ENCODE peak calls at places on chromosomes 2 and 18, in six cellular contexts. One of them, this sample, is unnamed.

GRCh38 chr2:9652267-9652666 is 21.5 kb upstream of the YWHAQ start:
- DNase-seq in body of pancreas: no peak
- DNase-seq in cardiac muscle cell: no peak
- DNase-seq in transverse colon: no peak
- DNase-seq in mucosa of descending colon: no peak
- DNase-seq in glutamatergic neuron: no peak
- DNase-seq in this sample: no peak

GRCh38 chr2:180125245-180125962 is 118.3 kb upstream of the CWC22 start:
- DNase-seq in mucosa of descending colon: peak; percentile 36
- DNase-seq in transverse colon: peak; percentile 57
- DNase-seq in cardiac muscle cell: peak; percentile 89
- DNase-seq in glutamatergic neuron: peak; percentile 54
- DNase-seq in body of pancreas: peak; percentile 65
- DNase-seq in this sample: peak; percentile 53

GRCh38 chr2:1721706-1722483 is 22.4 kb downstream of the PXDN start:
- DNase-seq in body of pancreas: no peak
- DNase-seq in glutamatergic neuron: no peak
- DNase-seq in mucosa of descending colon: no peak
- DNase-seq in cardiac muscle cell: no peak
- DNase-seq in transverse colon: no peak
- DNase-seq in this sample: no peak

GRCh38 chr18:26327062-26327461 is 100.8 kb downstream of the TAF4B start:
- DNase-seq in cardiac muscle cell: no peak
- DNase-seq in glutamatergic neuron: no peak
- DNase-seq in mucosa of descending colon: no peak
- DNase-seq in transverse colon: no peak
- DNase-seq in body of pancreas: no peak
- DNase-seq in this sample: no peak

GRCh38 chr2:232276739-232277313 is 101.7 kb upstream of the ALPP start:
- DNase-seq in mucosa of descending colon: no peak
- DNase-seq in body of pancreas: no peak
- DNase-seq in glutamatergic neuron: no peak
- DNase-seq in transverse colon: no peak
- DNase-seq in cardiac muscle cell: no peak
- DNase-seq in this sample: no peak

GRCh38 chr2:73999881-74000597 is 15.3 kb downstream of the TET3 start:
- DNase-seq in body of pancreas: no peak
- DNase-seq in mucosa of descending colon: peak; percentile 53
- DNase-seq in cardiac muscle cell: no peak
- DNase-seq in transverse colon: peak; percentile 44
- DNase-seq in glutamatergic neuron: no peak
- DNase-seq in this sample: peak; percentile 61

GRCh38 chr2:146317959-146318358 is 1526.9 kb upstream of the ACVR2A start:
- DNase-seq in transverse colon: no peak
- DNase-seq in body of pancreas: no peak
- DNase-seq in glutamatergic neuron: no peak
- DNase-seq in mucosa of descending colon: no peak
- DNase-seq in cardiac muscle cell: no peak
- DNase-seq in this sample: no peak

GRCh38 chr2:3522851-3523481 is 3.6 kb upstream of the ADI1 start:
- DNase-seq in cardiac muscle cell: no peak
- DNase-seq in transverse colon: peak; percentile 27
- DNase-seq in body of pancreas: peak; percentile 44
- DNase-seq in glutamatergic neuron: no peak
- DNase-seq in mucosa of descending colon: no peak
- DNase-seq in this sample: no peak

GRCh38 chr2:20076757-20077156 is 25.3 kb upstream of the LAPTM4A start:
- DNase-seq in mucosa of descending colon: no peak
- DNase-seq in glutamatergic neuron: no peak
- DNase-seq in body of pancreas: no peak
- DNase-seq in transverse colon: no peak
- DNase-seq in cardiac muscle cell: no peak
- DNase-seq in this sample: no peak

GRCh38 chr18:23226386-23226785 is 91.1 kb downstream of the CABLES1 start:
- DNase-seq in transverse colon: no peak
- DNase-seq in mucosa of descending colon: no peak
- DNase-seq in glutamatergic neuron: no peak
- DNase-seq in body of pancreas: no peak
- DNase-seq in cardiac muscle cell: no peak
- DNase-seq in this sample: no peak
- TF ChIP-seq CTCF in transverse colon: no peak
- TF ChIP-seq CTCF in mucosa of descending colon: no peak
- TF ChIP-seq CTCF in glutamatergic neuron: no peak
- TF ChIP-seq CTCF in body of pancreas: no peak
- TF ChIP-seq CTCF in cardiac muscle cell: no peak
- TF ChIP-seq CTCF in this sample: no peak

GRCh38 chr2:102499558-102499957 is 26.5 kb downstream of the SLC9A4 start:
- DNase-seq in body of pancreas: no peak
- DNase-seq in cardiac muscle cell: no peak
- DNase-seq in glutamatergic neuron: no peak
- DNase-seq in mucosa of descending colon: no peak
- DNase-seq in transverse colon: no peak
- DNase-seq in this sample: no peak
- TF ChIP-seq CTCF in body of pancreas: no peak
- TF ChIP-seq CTCF in cardiac muscle cell: no peak
- TF ChIP-seq CTCF in glutamatergic neuron: no peak
- TF ChIP-seq CTCF in mucosa of descending colon: no peak
- TF ChIP-seq CTCF in transverse colon: no peak
- TF ChIP-seq CTCF in this sample: no peak

GRCh38 chr2:231003186-231003585 is 7.3 kb downstream of the SPATA3 start:
- DNase-seq in body of pancreas: no peak
- DNase-seq in mucosa of descending colon: no peak
- DNase-seq in transverse colon: no peak
- DNase-seq in glutamatergic neuron: no peak
- DNase-seq in cardiac muscle cell: no peak
- DNase-seq in this sample: no peak

GRCh38 chr2:231011526-231011925 is 15.6 kb downstream of the SPATA3 start:
- DNase-seq in glutamatergic neuron: no peak
- DNase-seq in mucosa of descending colon: no peak
- DNase-seq in transverse colon: no peak
- DNase-seq in cardiac muscle cell: no peak
- DNase-seq in body of pancreas: no peak
- DNase-seq in this sample: no peak

GRCh38 chr2:231008131-231008530 is 12.2 kb downstream of the SPATA3 start:
- DNase-seq in glutamatergic neuron: no peak
- DNase-seq in transverse colon: no peak
- DNase-seq in body of pancreas: no peak
- DNase-seq in cardiac muscle cell: no peak
- DNase-seq in mucosa of descending colon: no peak
- DNase-seq in this sample: no peak

GRCh38 chr2:231010201-231010730 is 14.3 kb downstream of the SPATA3 start:
- DNase-seq in mucosa of descending colon: no peak
- DNase-seq in transverse colon: no peak
- DNase-seq in glutamatergic neuron: no peak
- DNase-seq in cardiac muscle cell: no peak
- DNase-seq in body of pancreas: no peak
- DNase-seq in this sample: no peak

DNA sequence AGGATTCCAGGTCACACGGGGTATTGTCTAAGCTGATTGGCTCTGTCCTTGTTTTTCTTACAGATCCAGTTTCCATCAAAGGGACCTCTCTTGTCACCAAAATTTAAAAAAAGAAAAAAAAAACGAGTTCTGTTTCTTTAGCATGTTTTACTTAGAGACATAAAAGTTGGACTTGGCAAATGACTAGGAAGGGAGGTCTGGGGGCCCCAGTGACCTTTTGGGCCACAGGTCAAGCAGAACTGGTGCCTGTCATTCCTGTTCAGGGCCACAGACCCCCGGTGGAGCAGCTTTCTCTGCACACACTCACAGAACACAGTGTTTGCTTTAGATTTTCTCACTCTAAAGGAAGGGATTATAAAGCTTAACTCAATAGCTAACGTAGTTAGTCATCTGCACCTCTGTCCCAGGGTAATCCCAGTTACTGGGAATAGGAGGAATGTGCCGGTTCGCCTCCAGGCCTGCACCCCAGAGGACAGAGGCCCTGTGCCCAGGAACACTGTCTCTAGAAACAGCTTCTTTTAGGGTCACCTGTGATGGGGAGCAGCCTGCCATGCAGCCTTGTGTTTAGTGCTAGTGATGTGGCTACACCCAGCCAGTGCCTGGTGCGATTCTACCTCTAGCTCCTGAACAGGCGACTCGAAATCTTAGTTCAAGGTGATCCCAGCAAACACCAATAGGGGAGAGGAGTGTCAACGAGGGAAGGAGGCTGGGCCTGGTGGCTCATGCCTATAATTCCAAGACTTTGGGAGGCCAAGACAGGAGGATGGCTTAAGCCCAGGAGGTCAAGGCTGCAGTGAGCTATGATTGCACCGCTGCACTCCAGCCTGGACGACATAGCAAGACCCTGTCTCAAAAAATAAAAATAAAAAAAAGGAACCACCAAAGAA is 11.5 kb downstream of the SPATA3 start:
- DNase-seq in body of pancreas: no peak
- DNase-seq in mucosa of descending colon: no peak
- DNase-seq in cardiac muscle cell: no peak
- DNase-seq in transverse colon: no peak
- DNase-seq in glutamatergic neuron: no peak
- DNase-seq in this sample: no peak
- TF ChIP-seq CTCF in body of pancreas: no peak
- TF ChIP-seq CTCF in mucosa of descending colon: no peak
- TF ChIP-seq CTCF in cardiac muscle cell: no peak
- TF ChIP-seq CTCF in transverse colon: no peak
- TF ChIP-seq CTCF in glutamatergic neuron: no peak
- TF ChIP-seq CTCF in this sample: no peak

GRCh38 chr18:21187886-21188285 is 54.1 kb upstream of the GREB1L start:
- DNase-seq in transverse colon: no peak
- DNase-seq in cardiac muscle cell: no peak
- DNase-seq in glutamatergic neuron: no peak
- DNase-seq in body of pancreas: no peak
- DNase-seq in mucosa of descending colon: no peak
- DNase-seq in this sample: no peak

GRCh38 chr18:21196426-21196825 is 45.6 kb upstream of the GREB1L start:
- DNase-seq in mucosa of descending colon: no peak
- DNase-seq in transverse colon: no peak
- DNase-seq in glutamatergic neuron: no peak
- DNase-seq in cardiac muscle cell: no peak
- DNase-seq in body of pancreas: no peak
- DNase-seq in this sample: no peak

GRCh38 chr18:21192308-21192624 is 49.8 kb upstream of the GREB1L start:
- DNase-seq in transverse colon: no peak
- DNase-seq in glutamatergic neuron: no peak
- DNase-seq in cardiac muscle cell: no peak
- DNase-seq in mucosa of descending colon: no peak
- DNase-seq in body of pancreas: no peak
- DNase-seq in this sample: no peak

GRCh38 chr18:21194871-21195771 is 46.9 kb upstream of the GREB1L start:
- DNase-seq in glutamatergic neuron: no peak
- DNase-seq in mucosa of descending colon: no peak
- DNase-seq in body of pancreas: no peak
- DNase-seq in cardiac muscle cell: peak; percentile 56
- DNase-seq in transverse colon: no peak
- DNase-seq in this sample: no peak

DNA sequence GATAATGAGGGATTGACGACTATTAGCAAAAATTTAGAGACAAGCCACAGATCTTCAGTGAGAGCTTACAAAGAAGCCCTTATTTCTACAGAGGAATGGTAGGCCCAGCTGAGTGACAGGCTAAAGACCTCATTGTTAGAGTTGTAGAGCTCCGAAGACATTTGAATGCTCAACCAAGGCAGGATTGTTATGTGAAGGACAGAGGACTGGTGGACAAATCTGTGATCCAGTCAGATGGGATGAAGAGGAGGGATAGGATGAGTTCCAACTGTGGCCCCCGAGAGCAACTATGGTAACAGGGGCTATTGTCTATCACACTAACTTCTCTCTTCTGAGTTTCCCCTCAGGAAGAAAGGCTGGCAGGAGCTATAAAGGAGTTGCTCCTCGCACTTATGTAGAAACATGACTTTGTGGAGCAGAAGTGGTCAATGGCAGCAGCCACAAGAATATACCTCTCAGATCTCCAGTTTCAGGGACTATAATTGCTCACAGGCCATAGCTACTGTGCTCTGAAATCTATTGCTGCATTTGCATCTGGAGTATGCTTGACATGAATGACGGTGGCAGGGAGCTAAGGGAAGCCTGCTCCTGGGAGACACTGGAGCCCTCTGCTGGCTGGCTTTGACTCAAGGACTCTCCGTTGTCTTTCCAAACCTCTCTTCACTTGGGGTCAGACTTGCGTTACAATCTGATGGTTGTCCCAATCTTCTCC is 50.3 kb upstream of the GREB1L start:
- DNase-seq in body of pancreas: peak; percentile 30
- DNase-seq in mucosa of descending colon: peak; percentile 37
- DNase-seq in cardiac muscle cell: peak; percentile 81
- DNase-seq in transverse colon: peak; percentile 39
- DNase-seq in glutamatergic neuron: peak; percentile 80
- DNase-seq in this sample: peak; percentile 51
- TF ChIP-seq CTCF in body of pancreas: peak; percentile 24
- TF ChIP-seq CTCF in mucosa of descending colon: no peak
- TF ChIP-seq CTCF in cardiac muscle cell: peak; percentile 83
- TF ChIP-seq CTCF in transverse colon: peak; percentile 42
- TF ChIP-seq CTCF in glutamatergic neuron: peak; percentile 39
- TF ChIP-seq CTCF in this sample: no peak

DNA sequence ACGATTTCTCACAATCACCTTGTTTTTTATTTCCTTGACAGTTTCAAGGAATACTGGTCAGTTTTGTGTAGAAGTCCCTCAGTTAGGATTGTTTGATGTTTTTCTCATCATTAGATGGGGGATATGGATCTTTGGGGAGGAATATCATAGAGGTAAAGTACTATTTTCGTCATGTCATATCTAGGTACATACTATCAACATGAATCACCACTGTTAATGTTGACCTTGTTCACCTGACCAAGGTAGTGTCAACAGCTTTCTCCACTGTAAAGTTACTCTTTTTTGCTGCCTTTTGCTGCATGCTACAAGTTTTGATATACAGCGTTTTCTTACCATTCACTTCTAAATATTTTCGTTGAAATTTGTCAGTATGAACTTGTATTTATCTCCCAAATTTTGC is 32.7 kb downstream of the NLRC4 start:
- DNase-seq in body of pancreas: no peak
- DNase-seq in cardiac muscle cell: no peak
- DNase-seq in mucosa of descending colon: no peak
- DNase-seq in glutamatergic neuron: no peak
- DNase-seq in transverse colon: no peak
- DNase-seq in this sample: no peak
- TF ChIP-seq CTCF in body of pancreas: no peak
- TF ChIP-seq CTCF in cardiac muscle cell: no peak
- TF ChIP-seq CTCF in mucosa of descending colon: no peak
- TF ChIP-seq CTCF in glutamatergic neuron: no peak
- TF ChIP-seq CTCF in transverse colon: no peak
- TF ChIP-seq CTCF in this sample: no peak

This sample was measured in mesothelial cell of epicardium.